ENCODE peak calls at places on chromosome 19, in six cellular contexts. F is cardiac muscle cell, Q is pancreas, R is upper lobe of right lung, V is neural progenitor cell, M is hepatocyte. N is an unnamed sample. For H3K36me3, the result is how much of the 10 kb centered on the place peaks cover.

GRCh38 chr19:55080915-55081772 is 5.5 kb downstream of the EPS8L1 start:
- DNase-seq in F (peak), Q (peak), R (peak), V (peak), M (peak), N (no peak)

GRCh38 chr19:47514869-47515588 is at the start of gene NAPA:
- DNase-seq in F (peak), Q (peak), R (peak), V (peak), M (peak), N (peak)

GRCh38 chr19:5394907-5395505 is 54.4 kb upstream of the PTPRS start:
- DNase-seq in F (no peak), Q (no peak), R (no peak), V (peak), M (no peak), N (no peak)

GRCh38 chr19:46687438-46688145 is 26.6 kb upstream of the DACT3 start:
- DNase-seq in F (no peak), Q (no peak), R (no peak), V (no peak), M (no peak), N (no peak)

GRCh38 chr19:12943437-12944044 is 2.1 kb upstream of the RAD23A start:
- DNase-seq in F (no peak), Q (no peak), R (no peak), V (no peak), M (no peak), N (no peak)

GRCh38 chr19:1608414-1609391 is 3.4 kb upstream of the UQCR11 start:
- DNase-seq in F (no peak), Q (no peak), R (no peak), V (no peak), M (no peak), N (no peak)

GRCh38 chr19:593055-593454 is 3.4 kb downstream of the HCN2 start:
- DNase-seq in F (no peak), Q (no peak), R (no peak), V (no peak), M (no peak), N (no peak)

GRCh38 chr19:5553892-5554291 is 13.9 kb downstream of the TINCR start:
- DNase-seq in F (no peak), Q (no peak), R (no peak), V (no peak), M (no peak), N (no peak)

GRCh38 chr19:8571006-8571411 is 6.2 kb downstream of the MYO1F start:
- DNase-seq in F (no peak), Q (peak), R (peak), V (no peak), M (no peak), N (no peak)

GRCh38 chr19:55069859-55070225 is 5.8 kb upstream of the EPS8L1 start:
- DNase-seq in F (no peak), Q (no peak), R (no peak), V (no peak), M (no peak), N (no peak)

GRCh38 chr19:36489920-36490415 is 607 bp upstream of the ZNF566 start:
- DNase-seq in F (peak), Q (peak), R (no peak), V (peak), M (peak), N (no peak)

DNA sequence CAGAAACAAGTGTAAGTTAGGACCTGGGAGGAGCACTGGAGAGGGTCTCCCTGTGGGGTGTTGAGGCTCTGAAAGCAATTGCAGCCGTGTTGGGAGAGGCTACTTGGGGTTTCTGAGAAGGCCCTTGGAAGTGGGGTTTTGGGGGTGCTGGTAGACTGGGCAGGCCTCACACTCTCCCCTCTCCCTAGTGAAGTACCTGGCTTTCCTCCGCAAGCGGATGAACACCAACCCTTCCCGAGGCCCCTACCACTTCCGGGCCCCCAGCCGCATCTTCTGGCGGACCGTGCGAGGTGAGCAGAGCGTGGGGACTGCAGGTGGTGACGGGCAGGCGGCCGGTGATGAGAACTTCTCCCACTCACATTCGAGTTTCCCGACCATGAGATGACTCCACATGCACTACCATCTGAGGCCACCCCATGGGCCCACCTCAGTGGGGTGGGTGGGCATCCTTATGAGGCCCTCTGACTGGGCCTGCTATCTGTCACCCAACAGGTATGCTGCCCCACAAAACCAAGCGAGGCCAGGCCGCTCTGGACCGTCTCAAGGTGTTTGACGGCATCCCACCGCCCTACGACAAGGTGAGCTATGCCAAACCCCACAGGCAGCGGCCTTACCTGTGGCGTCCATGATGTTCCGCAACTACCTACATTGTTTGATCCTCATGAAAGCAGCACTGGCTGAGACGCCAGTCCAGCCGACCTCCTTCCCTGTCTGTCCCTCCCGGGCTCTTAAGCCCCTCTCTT is 3.0 kb downstream of the RPL13A start:
- DNase-seq in F (no peak), Q (no peak), R (no peak), V (no peak), M (no peak), N (no peak)
- H3K4me3 ChIP-seq in F (no peak), Q (peak), R (peak), V (no peak), M (no peak), N (no peak)

DNA sequence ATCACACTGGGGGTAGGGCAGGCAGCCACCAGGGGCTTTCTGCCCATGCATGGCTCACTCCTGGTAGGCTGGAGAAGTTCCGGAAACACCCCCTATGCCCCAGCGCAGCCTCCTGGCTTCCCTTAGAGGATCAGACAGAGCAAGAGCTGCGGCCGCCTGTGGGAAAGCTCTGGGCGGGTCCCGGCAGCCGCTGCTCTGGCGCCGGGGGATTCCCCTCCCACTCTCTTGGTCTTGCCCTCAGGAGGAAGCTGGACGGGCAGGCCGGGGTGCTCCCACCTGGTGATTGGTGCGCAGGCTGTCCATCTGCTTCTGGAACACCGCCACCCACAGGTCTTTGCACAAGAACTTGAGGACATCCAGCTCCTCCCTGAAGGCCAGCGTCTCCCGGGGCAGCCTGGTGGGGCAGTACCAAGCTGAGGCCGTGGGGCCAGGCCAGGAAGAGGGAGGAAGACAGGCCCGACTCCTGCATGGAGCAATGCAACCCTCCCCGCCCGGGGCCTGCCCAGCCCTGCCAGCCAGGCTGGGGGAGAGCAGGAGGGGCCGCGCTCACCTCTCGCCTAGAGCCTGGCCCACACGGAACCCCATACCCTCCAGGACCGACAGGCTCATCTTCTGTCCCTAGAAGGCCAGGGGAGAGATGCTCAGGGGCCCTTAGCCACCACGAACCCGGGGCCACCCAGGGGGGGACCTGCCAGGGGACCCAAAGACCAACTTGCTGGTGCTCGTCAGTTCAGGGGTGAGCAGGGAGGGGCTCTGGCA is 4.0 kb upstream of the NKPD1 start:
- DNase-seq in F (peak), Q (no peak), R (peak), V (peak), M (peak), N (no peak)
- TF ChIP-seq CTCF in F (no peak), Q (no peak), R (no peak), V (no peak), M (peak), N (peak)

GRCh38 chr19:45621976-45622503 is 17.2 kb downstream of the EML2 start:
- DNase-seq in F (no peak), Q (no peak), R (no peak), V (no peak), M (no peak), N (no peak)
- H3K36me3 ChIP-seq in F (under half), Q (under half), R (under half), V (under half), M (under half), N (under half)

DNA sequence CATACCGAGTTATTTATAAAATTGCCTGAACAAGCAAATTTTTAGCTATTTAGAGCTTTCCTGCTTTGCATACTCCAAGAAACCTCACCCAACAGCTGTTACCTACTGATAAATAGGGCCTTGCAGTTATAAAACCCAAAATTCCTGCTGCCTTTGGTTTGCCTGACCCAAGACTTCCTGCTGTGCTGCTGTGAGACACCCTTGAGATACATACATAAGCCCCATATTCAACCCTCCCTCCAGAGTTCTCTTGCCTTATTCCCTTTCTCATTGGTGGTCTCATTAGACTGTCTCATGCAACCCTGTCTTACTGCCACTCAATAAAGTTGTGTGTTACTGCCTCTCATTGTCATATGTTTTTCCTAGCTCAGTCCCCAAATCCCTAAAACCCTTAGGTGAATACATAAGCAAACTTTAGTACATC is 677.6 kb downstream of the UQCRFS1 start:
- DNase-seq in F (no peak), Q (no peak), R (no peak), V (no peak), M (no peak), N (no peak)
- H3K4me3 ChIP-seq in F (no peak), Q (no peak), R (no peak), V (no peak), M (no peak), N (no peak)

GRCh38 chr19:29844891-29845575 is 33.2 kb downstream of the CCNE1 start:
- DNase-seq in F (peak), Q (peak), R (peak), V (peak), M (peak), N (peak)
- TF ChIP-seq CTCF in F (no peak), Q (no peak), R (no peak), V (peak), M (no peak), N (no peak)